ENCODE peak calls at places on chromosomes 1 and 21, in nine cellular contexts. I, X, G, Z, U, Y, V, S and R are unnamed samples.
A peak's percentile ranks its signal among the peaks of the same experiment; 100 is the strongest.

GRCh38 chr1:20102875-20103274 is 16.5 kb downstream of the PLA2G2D start:
- DNase-seq in Y (no peak), Z (no peak), S (no peak), V (no peak), U (no peak), I (no peak), G (no peak), X (no peak), R (no peak)

GRCh38 chr1:24442764-24443163 is 27.2 kb downstream of the NIPAL3 start:
- DNase-seq in G (no peak), U (no peak), X (no peak), S (no peak), Y (no peak), I (no peak), Z (no peak), V (no peak), R (no peak)

GRCh38 chr1:155064109-155064812 is 721 bp downstream of the EFNA4 start:
- DNase-seq in G (no peak), V (no peak), U (no peak), Y (peak; percentile 42), X (peak; percentile 40), I (peak; percentile 49), Z (no peak), S (no peak), R (no peak)

GRCh38 chr1:222081859-222082258 is 340.0 kb upstream of the DUSP10 start:
- DNase-seq in G (no peak), I (no peak), U (no peak), V (no peak), Y (no peak), X (no peak), S (no peak), Z (no peak), R (no peak)

GRCh38 chr21:42471716-42472330 is 24.2 kb downstream of the RSPH1 start:
- DNase-seq in Y (peak; percentile 5), X (no peak), G (no peak), V (no peak), U (no peak), S (no peak), Z (no peak), I (no peak), R (no peak)

GRCh38 chr1:29924017-29924431 is 687.7 kb downstream of the PTPRU start:
- DNase-seq in U (no peak), V (no peak), X (no peak), Y (no peak), Z (no peak), S (no peak), G (no peak), I (no peak), R (no peak)

GRCh38 chr1:39490596-39491145 is 765 bp upstream of the BMP8A start:
- DNase-seq in I (no peak), Y (peak; percentile 44), V (no peak), S (no peak), X (no peak), Z (no peak), U (no peak), G (no peak), R (no peak)

GRCh38 chr1:72724951-72725863 is 442.9 kb upstream of the NEGR1 start:
- DNase-seq in X (no peak), Y (no peak), I (no peak), S (no peak), Z (no peak), U (peak; percentile 44), G (no peak), V (no peak), R (no peak)

GRCh38 chr1:44609412-44609767 is 64.9 kb downstream of the TMEM53 start:
- DNase-seq in U (peak; percentile 84), I (peak; percentile 30), V (peak; percentile 48), Y (peak; percentile 44), Z (peak; percentile 71), S (peak; percentile 57), X (peak; percentile 28), G (peak; percentile 10), R (peak; percentile 89)

GRCh38 chr1:50348449-50349241 is 74.6 kb downstream of the DMRTA2 start:
- DNase-seq in I (peak; percentile 57), V (peak; percentile 36), S (peak; percentile 14), Z (peak; percentile 39), Y (peak; percentile 40), X (peak; percentile 69), G (peak; percentile 48), U (no peak), R (peak; percentile 64)

GRCh38 chr1:238108417-238108816 is 217.7 kb upstream of the ZP4 start:
- DNase-seq in Z (no peak), G (no peak), U (no peak), Y (no peak), X (no peak), V (no peak), I (no peak), S (no peak), R (no peak)

GRCh38 chr1:163201906-163202305 is 810 bp downstream of the RGS5 start:
- DNase-seq in V (no peak), I (no peak), X (no peak), Z (no peak), G (no peak), U (no peak), Y (no peak), S (no peak), R (no peak)
- H3K27ac ChIP-seq in V (peak overlapping the region; percentile 39), I (no peak overlapping the region), X (no peak overlapping the region), Z (peak overlapping the region; percentile 11), G (no peak overlapping the region), U (peak overlapping the region; percentile 68), Y (peak overlapping the region; percentile 47), S (no peak overlapping the region), R (peak overlapping the region; percentile 19)

GRCh38 chr1:58545591-58546519 is 671 bp downstream of the OMA1 start:
- DNase-seq in X (peak; percentile 57), U (peak; percentile 95), Y (peak; percentile 86), G (no peak), S (peak; percentile 89), Z (peak; percentile 83), V (peak; percentile 87), I (peak; percentile 27), R (peak; percentile 79)
- TF ChIP-seq POLR2A in X (no peak), U (peak; percentile 19), Y (no peak), G (no peak), S (no peak), Z (no peak), V (no peak), I (no peak), R (no peak)

GRCh38 chr1:159778266-159778665 is 2.5 kb upstream of the DUSP23 start:
- DNase-seq in X (no peak), S (no peak), I (no peak), V (no peak), Z (no peak), U (no peak), G (no peak), Y (no peak), R (no peak)

GRCh38 chr1:159783724-159784123 is 3.0 kb downstream of the DUSP23 start:
- DNase-seq in V (no peak), U (no peak), X (no peak), G (no peak), Z (no peak), S (no peak), I (no peak), Y (no peak), R (no peak)

GRCh38 chr1:159781992-159782391 is 1.2 kb downstream of the DUSP23 start:
- DNase-seq in X (no peak), G (no peak), Z (no peak), V (no peak), U (no peak), I (no peak), Y (no peak), S (no peak), R (no peak)

GRCh38 chr1:159779403-159779851 is 1.3 kb upstream of the DUSP23 start:
- DNase-seq in V (no peak), Y (no peak), U (no peak), G (no peak), Z (peak; percentile 52), S (peak; percentile 74), I (no peak), X (no peak), R (peak; percentile 81)

DNA sequence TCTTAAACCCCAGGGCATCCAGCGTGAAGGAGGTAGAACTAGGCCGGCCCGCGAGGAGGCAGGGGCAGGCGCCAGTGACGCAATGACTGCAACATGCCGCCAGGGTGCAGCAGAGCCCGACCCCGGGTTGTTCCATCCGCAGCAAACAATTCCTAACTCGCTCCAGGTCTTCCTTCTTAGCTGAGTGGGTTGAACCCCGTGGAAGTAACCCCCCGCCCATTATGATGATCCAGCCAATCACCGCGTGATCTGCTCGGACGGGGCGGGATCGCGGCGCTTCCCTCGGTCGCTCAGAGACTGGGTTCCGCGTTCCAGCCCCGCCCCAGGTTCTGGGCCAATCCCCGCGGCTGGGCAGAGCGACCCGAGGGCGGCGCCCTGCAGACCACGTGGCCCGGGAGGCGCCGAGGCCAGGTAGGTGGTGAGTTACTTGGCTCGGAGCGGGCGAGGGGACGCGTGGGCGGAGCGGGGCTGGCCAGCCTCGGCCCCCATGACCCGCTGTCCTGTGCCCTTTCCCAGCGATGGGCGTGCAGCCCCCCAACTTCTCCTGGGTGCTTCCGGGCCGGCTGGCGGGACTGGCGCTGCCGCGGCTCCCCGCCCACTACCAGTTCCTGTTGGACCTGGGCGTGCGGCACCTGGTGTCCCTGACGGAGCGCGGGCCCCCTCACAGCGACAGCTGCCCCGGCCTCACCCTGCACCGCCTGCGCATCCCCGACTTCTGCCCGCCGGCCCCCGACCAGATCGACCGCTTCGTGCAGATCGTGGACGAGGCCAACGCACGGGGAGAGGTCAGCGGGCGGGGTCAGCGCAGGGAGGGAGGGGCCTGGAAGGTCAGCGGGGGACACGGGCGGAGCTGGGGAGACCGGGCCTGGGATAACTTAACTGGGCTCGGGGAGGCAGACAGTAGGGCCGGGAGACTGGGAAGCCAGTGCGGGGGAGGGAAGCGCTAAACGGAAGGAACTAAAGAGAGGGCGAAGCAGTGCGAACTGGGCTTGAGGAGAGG is at the start of gene DUSP23:
- DNase-seq in Z (peak; percentile 97), U (peak; percentile 99), V (peak; percentile 98), Y (peak; percentile 98), I (peak; percentile 98), S (peak; percentile 98), G (peak; percentile 96), X (peak; percentile 4), R (peak; percentile 98)
- H3K27ac ChIP-seq in Z (peak within 1 kb of the TSS; percentile 74), U (peak within 1 kb of the TSS; percentile 87), V (peak within 1 kb of the TSS; percentile 88), Y (peak within 1 kb of the TSS; percentile 84), I (peak within 1 kb of the TSS; percentile 89), S (peak within 1 kb of the TSS; percentile 83), G (peak within 1 kb of the TSS; percentile 65), X (no peak within 1 kb of the TSS), R (peak within 1 kb of the TSS; percentile 57)

GRCh38 chr1:48472747-48473146 is 743 bp upstream of the SPATA6 start:
- DNase-seq in U (no peak), Z (no peak), V (no peak), S (no peak), X (no peak), Y (no peak), I (no peak), G (no peak), R (no peak)

GRCh38 chr1:48471103-48471502 is 901 bp downstream of the SPATA6 start:
- DNase-seq in Y (no peak), Z (peak; percentile 47), V (no peak), G (no peak), U (peak; percentile 75), X (no peak), I (no peak), S (peak; percentile 50), R (no peak)

GRCh38 chr1:48469616-48470500 is 2.1 kb downstream of the SPATA6 start:
- DNase-seq in Y (peak; percentile 67), I (no peak), S (peak; percentile 61), G (no peak), V (peak; percentile 54), Z (peak; percentile 47), U (peak; percentile 80), X (no peak), R (peak; percentile 59)

GRCh38 chr1:48470506-48470905 is 1.5 kb downstream of the SPATA6 start:
- DNase-seq in Z (peak; percentile 42), U (peak; percentile 79), G (no peak), I (no peak), S (peak; percentile 22), V (peak; percentile 37), Y (peak; percentile 31), X (no peak), R (peak; percentile 60)

GRCh38 chr1:48471603-48472576 is at the start of gene SPATA6:
- DNase-seq in Z (peak; percentile 97), U (peak; percentile 99), X (peak; percentile 83), V (peak; percentile 98), G (peak; percentile 85), S (peak; percentile 93), Y (peak; percentile 99), I (peak; percentile 93), R (peak; percentile 98)
- TF ChIP-seq POLR2A in Z (peak; percentile 67), U (peak; percentile 79), X (peak; percentile 60), V (peak; percentile 58), G (peak; percentile 40), S (peak; percentile 74), Y (peak; percentile 69), I (peak; percentile 65), R (peak; percentile 90)